ENCODE peak calls at places on chromosomes 6 and 20, in four cellular contexts. G, B, V and U are unnamed samples. For H4K20me1, the result is how much of the 10 kb centered on the place peaks cover.

GRCh38 chr6:73734843-73735453 is 38.9 kb downstream of the CD109 start:
- DNase-seq in G (no peak), B (no peak), V (peak), U (no peak)

GRCh38 chr20:11159728-11160127 is 485.9 kb upstream of the JAG1 start:
- DNase-seq in G (peak), B (no peak), V (peak), U (no peak)

GRCh38 chr6:22437665-22438064 is 131.7 kb upstream of the HDGFL1 start:
- DNase-seq in G (no peak), B (no peak), V (peak), U (no peak)

GRCh38 chr6:90078513-90079289 is 184.4 kb downstream of the GJA10 start:
- DNase-seq in G (no peak), B (peak), V (no peak), U (no peak)

GRCh38 chr20:52313335-52313963 is 121.9 kb upstream of the ZFP64 start:
- DNase-seq in G (no peak), B (no peak), V (peak), U (peak)

GRCh38 chr20:46070215-46070910 is 19.4 kb downstream of the NCOA5 start:
- DNase-seq in G (no peak), B (no peak), V (peak), U (no peak)

GRCh38 chr6:121592955-121593665 is 157.7 kb downstream of the GJA1 start:
- DNase-seq in G (no peak), B (no peak), V (peak), U (no peak)

GRCh38 chr6:20202070-20202658 is 10.1 kb downstream of the MBOAT1 start:
- DNase-seq in G (peak), B (peak), V (peak), U (no peak)

GRCh38 chr20:38617011-38617829 is 15.6 kb downstream of the ARHGAP40 start:
- DNase-seq in G (no peak), B (no peak), V (peak), U (no peak)

GRCh38 chr20:7856756-7857155 is 83.5 kb downstream of the HAO1 start:
- DNase-seq in G (no peak), B (no peak), V (peak), U (no peak)

GRCh38 chr6:146543940-146544661 is 468 bp downstream of the RAB32 start:
- DNase-seq in G (no peak), B (no peak), V (peak), U (no peak)

GRCh38 chr6:170523256-170524187 is 29.6 kb downstream of the PSMB1 start:
- DNase-seq in G (no peak), B (no peak), V (no peak), U (no peak)

GRCh38 chr6:143867236-143867635 is 3.0 kb downstream of the ZC2HC1B start:
- DNase-seq in G (no peak), B (no peak), V (peak), U (no peak)

GRCh38 chr6:167093922-167094432 is 28.9 kb upstream of the CCR6 start:
- DNase-seq in G (peak), B (no peak), V (no peak), U (no peak)

GRCh38 chr20:62749851-62750445 is 41.3 kb downstream of the NTSR1 start:
- DNase-seq in G (no peak), B (no peak), V (no peak), U (no peak)

GRCh38 chr6:40477246-40478126 is 109.7 kb downstream of the LRFN2 start:
- DNase-seq in G (no peak), B (no peak), V (no peak), U (no peak)

GRCh38 chr6:117270121-117270959 is 5.0 kb downstream of the VGLL2 start:
- DNase-seq in G (no peak), B (no peak), V (no peak), U (no peak)

GRCh38 chr20:63874254-63874653 is 9.2 kb downstream of the TPD52L2 start:
- DNase-seq in G (no peak), B (no peak), V (no peak), U (no peak)

GRCh38 chr6:121823437-121823851 is 388.0 kb downstream of the GJA1 start:
- DNase-seq in G (no peak), B (no peak), V (peak), U (no peak)

GRCh38 chr20:46151936-46152335 is 33.8 kb downstream of the CD40 start:
- DNase-seq in G (no peak), B (peak), V (no peak), U (no peak)

GRCh38 chr6:44442235-44442634 is 54.7 kb downstream of the CDC5L start:
- DNase-seq in G (no peak), B (no peak), V (no peak), U (no peak)

GRCh38 chr6:47169785-47170685 is 127.9 kb upstream of the ADGRF1 start:
- DNase-seq in G (no peak), B (no peak), V (peak), U (no peak)

GRCh38 chr20:23344336-23344735 is 6.3 kb upstream of the NXT1 start:
- DNase-seq in G (no peak), B (no peak), V (no peak), U (no peak)

GRCh38 chr6:149129401-149130077 is 188.0 kb upstream of the TAB2 start:
- DNase-seq in G (no peak), B (no peak), V (peak), U (no peak)

GRCh38 chr6:11198663-11199603 is 33.5 kb downstream of the NEDD9 start:
- DNase-seq in G (no peak), B (no peak), V (no peak), U (no peak)

GRCh38 chr20:1784586-1784985 is 110.6 kb upstream of the SIRPA start:
- DNase-seq in G (no peak), B (no peak), V (no peak), U (no peak)

GRCh38 chr6:5422321-5422915 is 161.1 kb downstream of the FARS2 start:
- DNase-seq in G (no peak), B (peak), V (peak), U (peak)

GRCh38 chr20:33273117-33273851 is 9.7 kb upstream of the BPIFB1 start:
- DNase-seq in G (no peak), B (no peak), V (no peak), U (no peak)

GRCh38 chr6:151060742-151061100 is 179.0 kb upstream of the AKAP12 start:
- DNase-seq in G (no peak), B (no peak), V (no peak), U (no peak)

GRCh38 chr6:117627533-117627932 is 25.2 kb upstream of the GOPC start:
- DNase-seq in G (no peak), B (no peak), V (no peak), U (no peak)

GRCh38 chr6:117306227-117306784 is 40.9 kb downstream of the VGLL2 start:
- DNase-seq in G (no peak), B (no peak), V (no peak), U (no peak)

GRCh38 chr6:10655508-10656055 is 38.8 kb downstream of the C6orf52 start:
- DNase-seq in G (peak), B (no peak), V (no peak), U (no peak)

GRCh38 chr6:26571592-26572296 is 25.0 kb upstream of the ABT1 start:
- DNase-seq in G (peak), B (peak), V (peak), U (peak)

GRCh38 chr6:38427492-38428210 is 212.1 kb downstream of the BTBD9 start:
- DNase-seq in G (peak), B (no peak), V (no peak), U (no peak)

GRCh38 chr6:4914412-4915159 is 89.3 kb downstream of the RPP40 start:
- DNase-seq in G (no peak), B (no peak), V (peak), U (no peak)

GRCh38 chr6:48068326-48069191 is 42.4 kb downstream of the PTCHD4 start:
- DNase-seq in G (no peak), B (no peak), V (no peak), U (no peak)

GRCh38 chr6:36688534-36689075 is 9.0 kb upstream of the RAB44 start:
- DNase-seq in G (no peak), B (no peak), V (peak), U (no peak)
- TF ChIP-seq RAD21 in G (no peak), B (no peak), V (no peak), U (no peak)

GRCh38 chr6:101066481-101066880 is 185.4 kb upstream of the ASCC3 start:
- DNase-seq in G (no peak), B (no peak), V (no peak), U (no peak)
- H4K20me1 ChIP-seq in G (under half), B (under half), V (under half), U (under half)

DNA sequence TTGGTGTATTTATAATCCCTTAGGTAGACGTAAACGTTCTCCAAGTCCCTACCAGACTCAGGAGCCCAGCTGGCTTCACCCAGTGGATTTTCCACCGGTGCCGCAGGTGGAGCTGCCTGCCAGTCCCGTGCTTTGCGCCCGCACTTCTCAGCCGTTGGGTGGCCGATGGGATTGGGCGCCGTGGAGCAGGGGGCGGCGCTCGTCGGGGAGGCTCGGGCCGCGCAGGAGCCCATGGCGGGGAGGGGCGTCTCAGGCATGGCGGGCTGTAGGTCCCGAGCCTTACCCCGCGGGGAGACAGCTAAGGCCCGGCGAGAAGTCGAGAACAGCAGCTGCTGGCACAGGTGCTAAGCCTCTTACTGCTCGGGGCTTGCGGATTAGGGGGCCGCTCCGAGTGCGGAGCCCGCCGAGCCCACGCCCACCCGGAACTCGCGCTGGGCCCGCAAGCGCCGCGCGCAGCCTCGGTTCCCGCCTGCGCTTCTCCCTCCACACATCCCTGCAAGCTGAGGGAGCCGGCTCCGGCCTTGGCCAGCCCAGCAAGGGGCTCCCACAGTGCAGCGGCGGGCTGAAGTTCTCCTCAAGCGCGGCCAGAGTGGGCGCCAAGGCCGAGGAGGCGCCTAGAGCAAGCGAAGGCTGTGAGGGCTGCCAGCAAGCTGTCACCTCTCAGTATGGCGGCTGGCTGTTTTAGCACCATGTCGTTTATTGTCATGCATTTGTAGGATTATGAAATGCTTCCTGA is 57.3 kb downstream of the TRIM27 start:
- DNase-seq in G (no peak), B (no peak), V (peak), U (no peak)
- TF ChIP-seq RAD21 in G (no peak), B (no peak), V (no peak), U (no peak)

DNA sequence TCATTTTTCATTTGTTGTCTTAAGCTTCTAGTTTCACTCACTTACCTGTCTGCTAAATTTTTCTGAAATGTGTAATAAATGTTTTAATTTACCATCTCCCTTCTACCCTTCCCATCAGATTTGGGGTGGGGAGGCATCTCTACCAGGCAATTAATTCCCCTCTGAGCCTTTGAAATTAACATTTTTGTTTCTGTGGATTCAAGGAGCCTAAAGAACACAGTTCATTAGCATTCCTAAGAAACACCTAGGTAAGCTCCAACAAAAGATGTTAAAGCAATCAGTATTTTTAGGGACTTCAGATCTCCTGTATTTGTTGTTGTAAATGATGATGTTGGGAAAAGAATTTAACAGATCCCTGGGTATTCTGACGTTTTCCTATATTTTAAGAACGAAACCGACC is 6.6 kb downstream of the TOP1 start:
- DNase-seq in G (no peak), B (no peak), V (no peak), U (no peak)
- H4K20me1 ChIP-seq in G (under half), B (under half), V (half or more), U (half or more)

DNA sequence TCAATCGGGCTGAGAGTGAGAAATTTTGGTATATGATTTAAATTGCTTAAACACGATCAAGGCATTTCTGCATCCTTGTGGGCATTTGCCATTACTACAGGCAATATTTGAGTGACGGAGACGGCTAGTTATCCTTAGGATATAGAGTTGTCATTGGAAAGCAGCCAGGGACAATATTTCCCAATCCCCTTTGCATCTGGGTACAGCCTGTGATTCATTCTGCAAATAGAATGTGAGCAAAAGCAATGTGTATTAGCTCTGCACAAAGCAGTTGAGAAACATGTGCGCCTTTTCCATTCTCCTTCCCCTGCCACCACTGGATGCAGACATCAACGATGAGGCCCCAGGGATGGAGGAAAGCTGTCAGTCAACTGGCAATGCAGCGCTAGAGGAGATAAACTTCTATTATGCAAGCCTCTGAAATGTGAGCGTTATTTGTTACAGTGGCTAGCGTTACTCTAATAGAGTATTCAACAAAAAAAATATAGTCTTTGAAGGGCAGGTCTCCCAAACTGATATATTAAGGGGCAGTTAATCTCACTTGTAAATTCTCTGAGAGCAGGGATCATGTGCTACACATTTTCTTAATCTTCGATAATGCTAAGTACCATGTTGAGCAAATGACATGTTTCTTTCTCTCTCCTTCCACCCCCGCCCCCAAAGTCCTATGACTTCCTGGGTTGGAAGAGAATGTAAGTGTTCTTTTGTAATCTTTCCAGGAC is 37.1 kb upstream of the NCOA3 start:
- DNase-seq in G (no peak), B (no peak), V (peak), U (peak)
- TF ChIP-seq RAD21 in G (no peak), B (peak), V (peak), U (peak)

DNA sequence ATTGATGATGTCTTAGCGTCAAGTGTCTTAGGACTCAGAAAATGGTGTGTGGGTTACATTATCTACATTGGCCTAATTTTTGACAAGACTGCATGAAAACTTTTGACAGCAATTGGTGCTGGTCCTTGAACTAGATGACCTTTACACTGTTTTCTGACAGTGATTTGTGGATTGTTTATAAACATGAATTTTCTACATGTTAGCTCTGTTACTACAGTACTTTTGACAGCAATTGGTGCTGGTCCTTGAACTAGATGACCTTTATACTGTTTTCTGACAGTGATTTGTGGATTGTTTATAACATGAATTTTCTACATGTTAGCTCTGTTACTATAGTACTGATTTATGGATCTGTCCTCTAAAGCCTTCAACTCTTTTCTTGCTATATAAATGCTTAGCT is 16.7 kb downstream of the KCTD20 start:
- DNase-seq in G (no peak), B (no peak), V (no peak), U (no peak)
- H4K20me1 ChIP-seq in G (under half), B (under half), V (half or more), U (under half)